ENCODE peak calls at places on chromosomes 4 and X, in nine cellular contexts. One of them, this sample, is unnamed.

GRCh38 chr4:110619401-110620247 is 3.3 kb downstream of the PITX2 start:
- DNase-seq in colonic mucosa: no peak
- DNase-seq in NCI-H748 treated with DMSO at 0.1 percent for 48 hours: no peak
- DNase-seq in activated CD8-positive, alpha-beta memory T cell treated with anti-CD3 and anti-CD28 coated beads for 4 hours: no peak
- DNase-seq in NCI-H1105: no peak
- DNase-seq in left lung: no peak
- DNase-seq in activated gamma-delta T cell treated with Interleukin-2 at 50 U/mL for 16 hours: no peak
- DNase-seq in NCI-H2171 treated with DMSO at 0.1 percent for 48 hours: no peak
- DNase-seq in stimulated activated CD4-positive, alpha-beta T cell treated with anti-CD3 and anti-CD28 coated beads, Interleukin-4, amount 100 ng/mL, for 48 hours: no peak
- DNase-seq in this sample: no peak

GRCh38 chrX:115719171-115719570 is 158.2 kb downstream of the PLS3 start:
- DNase-seq in stimulated activated CD4-positive, alpha-beta T cell treated with anti-CD3 and anti-CD28 coated beads, Interleukin-4, amount 100 ng/mL, for 48 hours: no peak
- DNase-seq in left lung: no peak
- DNase-seq in NCI-H748 treated with DMSO at 0.1 percent for 48 hours: peak
- DNase-seq in colonic mucosa: no peak
- DNase-seq in activated CD8-positive, alpha-beta memory T cell treated with anti-CD3 and anti-CD28 coated beads for 4 hours: no peak
- DNase-seq in NCI-H2171 treated with DMSO at 0.1 percent for 48 hours: no peak
- DNase-seq in activated gamma-delta T cell treated with Interleukin-2 at 50 U/mL for 16 hours: no peak
- DNase-seq in NCI-H1105: no peak
- DNase-seq in this sample: no peak

GRCh38 chr4:138217567-138217966 is 24.6 kb downstream of the SLC7A11 start:
- DNase-seq in activated gamma-delta T cell treated with Interleukin-2 at 50 U/mL for 16 hours: no peak
- DNase-seq in NCI-H748 treated with DMSO at 0.1 percent for 48 hours: no peak
- DNase-seq in NCI-H1105: no peak
- DNase-seq in stimulated activated CD4-positive, alpha-beta T cell treated with anti-CD3 and anti-CD28 coated beads, Interleukin-4, amount 100 ng/mL, for 48 hours: no peak
- DNase-seq in activated CD8-positive, alpha-beta memory T cell treated with anti-CD3 and anti-CD28 coated beads for 4 hours: no peak
- DNase-seq in left lung: no peak
- DNase-seq in colonic mucosa: no peak
- DNase-seq in NCI-H2171 treated with DMSO at 0.1 percent for 48 hours: no peak
- DNase-seq in this sample: no peak

GRCh38 chr4:80249144-80249543 is 17.3 kb upstream of the FGF5 start:
- DNase-seq in left lung: no peak
- DNase-seq in activated gamma-delta T cell treated with Interleukin-2 at 50 U/mL for 16 hours: no peak
- DNase-seq in NCI-H2171 treated with DMSO at 0.1 percent for 48 hours: no peak
- DNase-seq in NCI-H1105: no peak
- DNase-seq in stimulated activated CD4-positive, alpha-beta T cell treated with anti-CD3 and anti-CD28 coated beads, Interleukin-4, amount 100 ng/mL, for 48 hours: no peak
- DNase-seq in NCI-H748 treated with DMSO at 0.1 percent for 48 hours: no peak
- DNase-seq in activated CD8-positive, alpha-beta memory T cell treated with anti-CD3 and anti-CD28 coated beads for 4 hours: no peak
- DNase-seq in colonic mucosa: no peak
- DNase-seq in this sample: no peak

GRCh38 chr4:110196206-110196870 is 2.1 kb downstream of the ELOVL6 start:
- DNase-seq in stimulated activated CD4-positive, alpha-beta T cell treated with anti-CD3 and anti-CD28 coated beads, Interleukin-4, amount 100 ng/mL, for 48 hours: peak
- DNase-seq in NCI-H2171 treated with DMSO at 0.1 percent for 48 hours: no peak
- DNase-seq in colonic mucosa: peak
- DNase-seq in left lung: peak
- DNase-seq in NCI-H1105: no peak
- DNase-seq in NCI-H748 treated with DMSO at 0.1 percent for 48 hours: no peak
- DNase-seq in activated CD8-positive, alpha-beta memory T cell treated with anti-CD3 and anti-CD28 coated beads for 4 hours: no peak
- DNase-seq in activated gamma-delta T cell treated with Interleukin-2 at 50 U/mL for 16 hours: peak
- DNase-seq in this sample: no peak

GRCh38 chrX:154471870-154472684 is 7.0 kb downstream of the LAGE3 start:
- DNase-seq in stimulated activated CD4-positive, alpha-beta T cell treated with anti-CD3 and anti-CD28 coated beads, Interleukin-4, amount 100 ng/mL, for 48 hours: no peak
- DNase-seq in NCI-H748 treated with DMSO at 0.1 percent for 48 hours: no peak
- DNase-seq in activated gamma-delta T cell treated with Interleukin-2 at 50 U/mL for 16 hours: no peak
- DNase-seq in NCI-H1105: no peak
- DNase-seq in colonic mucosa: no peak
- DNase-seq in left lung: no peak
- DNase-seq in activated CD8-positive, alpha-beta memory T cell treated with anti-CD3 and anti-CD28 coated beads for 4 hours: no peak
- DNase-seq in NCI-H2171 treated with DMSO at 0.1 percent for 48 hours: no peak
- DNase-seq in this sample: no peak

GRCh38 chr4:110904435-110905050 is 281.7 kb upstream of the PITX2 start:
- DNase-seq in stimulated activated CD4-positive, alpha-beta T cell treated with anti-CD3 and anti-CD28 coated beads, Interleukin-4, amount 100 ng/mL, for 48 hours: no peak
- DNase-seq in activated gamma-delta T cell treated with Interleukin-2 at 50 U/mL for 16 hours: no peak
- DNase-seq in left lung: no peak
- DNase-seq in NCI-H748 treated with DMSO at 0.1 percent for 48 hours: peak
- DNase-seq in NCI-H1105: no peak
- DNase-seq in colonic mucosa: no peak
- DNase-seq in NCI-H2171 treated with DMSO at 0.1 percent for 48 hours: no peak
- DNase-seq in activated CD8-positive, alpha-beta memory T cell treated with anti-CD3 and anti-CD28 coated beads for 4 hours: no peak
- DNase-seq in this sample: no peak

GRCh38 chr4:45385306-45385705 is 659.0 kb upstream of the GNPDA2 start:
- DNase-seq in NCI-H2171 treated with DMSO at 0.1 percent for 48 hours: no peak
- DNase-seq in activated gamma-delta T cell treated with Interleukin-2 at 50 U/mL for 16 hours: no peak
- DNase-seq in activated CD8-positive, alpha-beta memory T cell treated with anti-CD3 and anti-CD28 coated beads for 4 hours: no peak
- DNase-seq in stimulated activated CD4-positive, alpha-beta T cell treated with anti-CD3 and anti-CD28 coated beads, Interleukin-4, amount 100 ng/mL, for 48 hours: no peak
- DNase-seq in NCI-H1105: no peak
- DNase-seq in NCI-H748 treated with DMSO at 0.1 percent for 48 hours: no peak
- DNase-seq in colonic mucosa: no peak
- DNase-seq in left lung: no peak
- DNase-seq in this sample: no peak

GRCh38 chr4:40478215-40478614 is 143.1 kb downstream of the CHRNA9 start:
- DNase-seq in stimulated activated CD4-positive, alpha-beta T cell treated with anti-CD3 and anti-CD28 coated beads, Interleukin-4, amount 100 ng/mL, for 48 hours: no peak
- DNase-seq in NCI-H2171 treated with DMSO at 0.1 percent for 48 hours: no peak
- DNase-seq in colonic mucosa: no peak
- DNase-seq in activated CD8-positive, alpha-beta memory T cell treated with anti-CD3 and anti-CD28 coated beads for 4 hours: no peak
- DNase-seq in NCI-H748 treated with DMSO at 0.1 percent for 48 hours: no peak
- DNase-seq in NCI-H1105: no peak
- DNase-seq in activated gamma-delta T cell treated with Interleukin-2 at 50 U/mL for 16 hours: no peak
- DNase-seq in left lung: no peak
- DNase-seq in this sample: no peak

GRCh38 chrX:122055450-122055849 is 1008.0 kb downstream of the GLUD2 start:
- DNase-seq in colonic mucosa: no peak
- DNase-seq in stimulated activated CD4-positive, alpha-beta T cell treated with anti-CD3 and anti-CD28 coated beads, Interleukin-4, amount 100 ng/mL, for 48 hours: no peak
- DNase-seq in activated gamma-delta T cell treated with Interleukin-2 at 50 U/mL for 16 hours: no peak
- DNase-seq in NCI-H1105: no peak
- DNase-seq in activated CD8-positive, alpha-beta memory T cell treated with anti-CD3 and anti-CD28 coated beads for 4 hours: no peak
- DNase-seq in left lung: no peak
- DNase-seq in NCI-H748 treated with DMSO at 0.1 percent for 48 hours: no peak
- DNase-seq in NCI-H2171 treated with DMSO at 0.1 percent for 48 hours: no peak
- DNase-seq in this sample: no peak

GRCh38 chrX:17414839-17415238 is 39.8 kb downstream of the NHS start:
- DNase-seq in NCI-H2171 treated with DMSO at 0.1 percent for 48 hours: no peak
- DNase-seq in NCI-H748 treated with DMSO at 0.1 percent for 48 hours: no peak
- DNase-seq in NCI-H1105: no peak
- DNase-seq in stimulated activated CD4-positive, alpha-beta T cell treated with anti-CD3 and anti-CD28 coated beads, Interleukin-4, amount 100 ng/mL, for 48 hours: no peak
- DNase-seq in left lung: no peak
- DNase-seq in activated gamma-delta T cell treated with Interleukin-2 at 50 U/mL for 16 hours: no peak
- DNase-seq in colonic mucosa: peak
- DNase-seq in activated CD8-positive, alpha-beta memory T cell treated with anti-CD3 and anti-CD28 coated beads for 4 hours: no peak
- DNase-seq in this sample: no peak

GRCh38 chr4:151408630-151409469 is at the start of gene FHIP1A:
- DNase-seq in stimulated activated CD4-positive, alpha-beta T cell treated with anti-CD3 and anti-CD28 coated beads, Interleukin-4, amount 100 ng/mL, for 48 hours: peak
- DNase-seq in activated gamma-delta T cell treated with Interleukin-2 at 50 U/mL for 16 hours: peak
- DNase-seq in left lung: peak
- DNase-seq in NCI-H2171 treated with DMSO at 0.1 percent for 48 hours: peak
- DNase-seq in activated CD8-positive, alpha-beta memory T cell treated with anti-CD3 and anti-CD28 coated beads for 4 hours: peak
- DNase-seq in colonic mucosa: peak
- DNase-seq in NCI-H1105: peak
- DNase-seq in NCI-H748 treated with DMSO at 0.1 percent for 48 hours: peak
- DNase-seq in this sample: peak

GRCh38 chr4:64781737-64782326 is 372.6 kb upstream of the TECRL start:
- DNase-seq in stimulated activated CD4-positive, alpha-beta T cell treated with anti-CD3 and anti-CD28 coated beads, Interleukin-4, amount 100 ng/mL, for 48 hours: no peak
- DNase-seq in activated gamma-delta T cell treated with Interleukin-2 at 50 U/mL for 16 hours: no peak
- DNase-seq in activated CD8-positive, alpha-beta memory T cell treated with anti-CD3 and anti-CD28 coated beads for 4 hours: no peak
- DNase-seq in colonic mucosa: no peak
- DNase-seq in NCI-H1105: no peak
- DNase-seq in left lung: no peak
- DNase-seq in NCI-H2171 treated with DMSO at 0.1 percent for 48 hours: peak
- DNase-seq in NCI-H748 treated with DMSO at 0.1 percent for 48 hours: no peak
- DNase-seq in this sample: no peak

GRCh38 chr4:52956691-52957090 is 94.6 kb downstream of the RASL11B start:
- DNase-seq in NCI-H2171 treated with DMSO at 0.1 percent for 48 hours: no peak
- DNase-seq in NCI-H748 treated with DMSO at 0.1 percent for 48 hours: no peak
- DNase-seq in NCI-H1105: no peak
- DNase-seq in stimulated activated CD4-positive, alpha-beta T cell treated with anti-CD3 and anti-CD28 coated beads, Interleukin-4, amount 100 ng/mL, for 48 hours: no peak
- DNase-seq in activated CD8-positive, alpha-beta memory T cell treated with anti-CD3 and anti-CD28 coated beads for 4 hours: no peak
- DNase-seq in left lung: no peak
- DNase-seq in activated gamma-delta T cell treated with Interleukin-2 at 50 U/mL for 16 hours: no peak
- DNase-seq in colonic mucosa: no peak
- DNase-seq in this sample: no peak

GRCh38 chrX:68916891-68917290 is 88.1 kb downstream of the EFNB1 start:
- DNase-seq in activated CD8-positive, alpha-beta memory T cell treated with anti-CD3 and anti-CD28 coated beads for 4 hours: no peak
- DNase-seq in activated gamma-delta T cell treated with Interleukin-2 at 50 U/mL for 16 hours: no peak
- DNase-seq in colonic mucosa: no peak
- DNase-seq in NCI-H748 treated with DMSO at 0.1 percent for 48 hours: no peak
- DNase-seq in stimulated activated CD4-positive, alpha-beta T cell treated with anti-CD3 and anti-CD28 coated beads, Interleukin-4, amount 100 ng/mL, for 48 hours: no peak
- DNase-seq in NCI-H1105: no peak
- DNase-seq in left lung: no peak
- DNase-seq in NCI-H2171 treated with DMSO at 0.1 percent for 48 hours: no peak
- DNase-seq in this sample: no peak

GRCh38 chr4:187685247-187685646 is 310.3 kb upstream of the ZFP42 start:
- DNase-seq in stimulated activated CD4-positive, alpha-beta T cell treated with anti-CD3 and anti-CD28 coated beads, Interleukin-4, amount 100 ng/mL, for 48 hours: no peak
- DNase-seq in activated CD8-positive, alpha-beta memory T cell treated with anti-CD3 and anti-CD28 coated beads for 4 hours: no peak
- DNase-seq in NCI-H2171 treated with DMSO at 0.1 percent for 48 hours: no peak
- DNase-seq in left lung: no peak
- DNase-seq in activated gamma-delta T cell treated with Interleukin-2 at 50 U/mL for 16 hours: no peak
- DNase-seq in colonic mucosa: no peak
- DNase-seq in NCI-H1105: no peak
- DNase-seq in NCI-H748 treated with DMSO at 0.1 percent for 48 hours: no peak
- DNase-seq in this sample: no peak

GRCh38 chrX:124719060-124719459 is 372.7 kb downstream of the SH2D1A start:
- DNase-seq in activated CD8-positive, alpha-beta memory T cell treated with anti-CD3 and anti-CD28 coated beads for 4 hours: no peak
- DNase-seq in colonic mucosa: no peak
- DNase-seq in NCI-H748 treated with DMSO at 0.1 percent for 48 hours: peak
- DNase-seq in activated gamma-delta T cell treated with Interleukin-2 at 50 U/mL for 16 hours: no peak
- DNase-seq in left lung: no peak
- DNase-seq in stimulated activated CD4-positive, alpha-beta T cell treated with anti-CD3 and anti-CD28 coated beads, Interleukin-4, amount 100 ng/mL, for 48 hours: no peak
- DNase-seq in NCI-H1105: no peak
- DNase-seq in NCI-H2171 treated with DMSO at 0.1 percent for 48 hours: no peak
- DNase-seq in this sample: no peak

GRCh38 chr4:116180056-116180690 is 905.2 kb downstream of the TRAM1L1 start:
- DNase-seq in NCI-H1105: peak
- DNase-seq in colonic mucosa: no peak
- DNase-seq in left lung: no peak
- DNase-seq in stimulated activated CD4-positive, alpha-beta T cell treated with anti-CD3 and anti-CD28 coated beads, Interleukin-4, amount 100 ng/mL, for 48 hours: no peak
- DNase-seq in activated CD8-positive, alpha-beta memory T cell treated with anti-CD3 and anti-CD28 coated beads for 4 hours: no peak
- DNase-seq in NCI-H2171 treated with DMSO at 0.1 percent for 48 hours: peak
- DNase-seq in NCI-H748 treated with DMSO at 0.1 percent for 48 hours: peak
- DNase-seq in activated gamma-delta T cell treated with Interleukin-2 at 50 U/mL for 16 hours: no peak
- DNase-seq in this sample: no peak

GRCh38 chr4:52103314-52103713 is 52.2 kb downstream of the SPATA18 start:
- DNase-seq in NCI-H748 treated with DMSO at 0.1 percent for 48 hours: peak
- DNase-seq in colonic mucosa: no peak
- DNase-seq in NCI-H1105: no peak
- DNase-seq in activated CD8-positive, alpha-beta memory T cell treated with anti-CD3 and anti-CD28 coated beads for 4 hours: no peak
- DNase-seq in left lung: no peak
- DNase-seq in NCI-H2171 treated with DMSO at 0.1 percent for 48 hours: peak
- DNase-seq in stimulated activated CD4-positive, alpha-beta T cell treated with anti-CD3 and anti-CD28 coated beads, Interleukin-4, amount 100 ng/mL, for 48 hours: no peak
- DNase-seq in activated gamma-delta T cell treated with Interleukin-2 at 50 U/mL for 16 hours: no peak
- DNase-seq in this sample: no peak

GRCh38 chrX:44785652-44786051 is 58.2 kb upstream of the DUSP21 start:
- DNase-seq in NCI-H1105: no peak
- DNase-seq in stimulated activated CD4-positive, alpha-beta T cell treated with anti-CD3 and anti-CD28 coated beads, Interleukin-4, amount 100 ng/mL, for 48 hours: no peak
- DNase-seq in NCI-H2171 treated with DMSO at 0.1 percent for 48 hours: no peak
- DNase-seq in colonic mucosa: no peak
- DNase-seq in activated CD8-positive, alpha-beta memory T cell treated with anti-CD3 and anti-CD28 coated beads for 4 hours: no peak
- DNase-seq in NCI-H748 treated with DMSO at 0.1 percent for 48 hours: no peak
- DNase-seq in activated gamma-delta T cell treated with Interleukin-2 at 50 U/mL for 16 hours: no peak
- DNase-seq in left lung: no peak
- DNase-seq in this sample: no peak

GRCh38 chrX:134604701-134605271 is 53.5 kb downstream of the PLAC1 start:
- DNase-seq in left lung: peak
- DNase-seq in colonic mucosa: no peak
- DNase-seq in NCI-H2171 treated with DMSO at 0.1 percent for 48 hours: peak
- DNase-seq in activated gamma-delta T cell treated with Interleukin-2 at 50 U/mL for 16 hours: no peak
- DNase-seq in stimulated activated CD4-positive, alpha-beta T cell treated with anti-CD3 and anti-CD28 coated beads, Interleukin-4, amount 100 ng/mL, for 48 hours: no peak
- DNase-seq in NCI-H748 treated with DMSO at 0.1 percent for 48 hours: no peak
- DNase-seq in NCI-H1105: peak
- DNase-seq in activated CD8-positive, alpha-beta memory T cell treated with anti-CD3 and anti-CD28 coated beads for 4 hours: no peak
- DNase-seq in this sample: no peak